ENCODE peak calls at places on chromosomes 7 and 10, in four cellular contexts. V is foreskin fibroblast, W is fibroblast of pulmonary artery, M is left ventricle myocardium inferior. D is an unnamed sample.

GRCh38 chr10:112182808-112183328 is 697 bp downstream of the GPAM start:
- DNase-seq in V (no peak), W (peak; percentile 2), M (no peak), D (no peak)

GRCh38 chr10:62278461-62278910 is 9.8 kb upstream of the RTKN2 start:
- DNase-seq in V (no peak), W (peak; percentile 30), M (no peak), D (no peak)

GRCh38 chr7:5643280-5643679 is 138.2 kb downstream of the RNF216 start:
- DNase-seq in V (no peak), W (peak; percentile 34), M (peak; percentile 47), D (no peak)

GRCh38 chr10:113454341-113455061 is 98.4 kb upstream of the HABP2 start:
- DNase-seq in V (peak; percentile 6), W (peak; percentile 42), M (peak; percentile 33), D (peak; percentile 82)

GRCh38 chr10:62632071-62632809 is 172.3 kb upstream of the ADO start:
- DNase-seq in V (no peak), W (no peak), M (peak; percentile 37), D (peak; percentile 69)

GRCh38 chr10:11444531-11445228 is 166.8 kb downstream of the USP6NL start:
- DNase-seq in V (no peak), W (no peak), M (no peak), D (no peak)

GRCh38 chr10:123109466-123109865 is 26.3 kb upstream of the HMX3 start:
- DNase-seq in V (no peak), W (no peak), M (no peak), D (no peak)

GRCh38 chr7:53638517-53638916 is 603.1 kb downstream of the POM121L12 start:
- DNase-seq in V (no peak), W (no peak), M (no peak), D (no peak)

GRCh38 chr10:100637785-100638184 is 102.0 kb downstream of the HIF1AN start:
- DNase-seq in V (no peak), W (no peak), M (no peak), D (no peak)

GRCh38 chr7:131329176-131329570 is 1.5 kb downstream of the MKLN1 start:
- DNase-seq in V (peak; percentile 4), W (peak; percentile 8), M (no peak), D (no peak)

GRCh38 chr10:71266147-71266917 is 52.7 kb upstream of the SLC29A3 start:
- DNase-seq in V (peak; percentile 56), W (peak; percentile 89), M (peak; percentile 73), D (no peak)

GRCh38 chr7:53811555-53812079 is 730.6 kb upstream of the VSTM2A start:
- DNase-seq in V (no peak), W (no peak), M (no peak), D (peak; percentile 63)

GRCh38 chr7:159084069-159084801 is 60.4 kb downstream of the VIPR2 start:
- DNase-seq in V (no peak), W (no peak), M (peak; percentile 76), D (no peak)

GRCh38 chr7:88291401-88292173 is 15.1 kb downstream of the STEAP4 start:
- DNase-seq in V (no peak), W (peak; percentile 34), M (no peak), D (no peak)

GRCh38 chr7:114502454-114503254 is 88.0 kb downstream of the FOXP2 start:
- DNase-seq in V (no peak), W (peak; percentile 53), M (no peak), D (no peak)

GRCh38 chr7:149873968-149874643 is at the start of gene ATP6V0E2:
- DNase-seq in V (no peak), W (no peak), M (no peak), D (no peak)

GRCh38 chr7:22147113-22147512 is 201.4 kb upstream of the CDCA7L start:
- DNase-seq in V (no peak), W (no peak), M (no peak), D (no peak)

GRCh38 chr7:116357776-116358670 is 141.5 kb upstream of the CAV2 start:
- DNase-seq in V (peak; percentile 63), W (peak; percentile 56), M (no peak), D (no peak)

GRCh38 chr7:8260871-8261707 is 878 bp downstream of the ICA1 start:
- DNase-seq in V (no peak), W (no peak), M (peak; percentile 67), D (peak; percentile 69)

GRCh38 chr10:132266594-132267161 is 41.1 kb downstream of the STK32C start:
- DNase-seq in V (no peak), W (no peak), M (no peak), D (no peak)

GRCh38 chr10:84510121-84510520 is 181.7 kb downstream of the CCSER2 start:
- DNase-seq in V (peak; percentile 39), W (peak; percentile 46), M (no peak), D (no peak)

GRCh38 chr7:133513608-133514007 is 260.7 kb downstream of the EXOC4 start:
- DNase-seq in V (peak; percentile 14), W (peak; percentile 41), M (no peak), D (no peak)

GRCh38 chr10:112848868-112849267 is 101.2 kb upstream of the TCF7L2 start:
- DNase-seq in V (no peak), W (no peak), M (no peak), D (no peak)

GRCh38 chr10:97140887-97141745 is 44.6 kb downstream of the SLIT1 start:
- DNase-seq in V (no peak), W (no peak), M (no peak), D (no peak)

GRCh38 chr10:6924166-6924565 is 344.1 kb upstream of the PRKCQ start:
- DNase-seq in V (peak; percentile 37), W (peak; percentile 33), M (no peak), D (no peak)

GRCh38 chr7:97732567-97733275 is 835 bp downstream of the TAC1 start:
- DNase-seq in V (no peak), W (no peak), M (no peak), D (no peak)

GRCh38 chr7:28793383-28793782 is 164.7 kb downstream of the TRIL start:
- DNase-seq in V (peak; percentile 59), W (peak; percentile 18), M (peak; percentile 35), D (no peak)

GRCh38 chr10:103917326-103918052 is 495 bp downstream of the STN1 start:
- DNase-seq in V (peak; percentile 26), W (no peak), M (peak; percentile 56), D (peak; percentile 68)
- TF ChIP-seq CTCF in V (no peak), W (no peak), M (no peak), D (no peak)

GRCh38 chr7:18941197-18941596 is 176.2 kb downstream of the TWIST1 start:
- DNase-seq in V (no peak), W (peak; percentile 3), M (no peak), D (no peak)
- H3K4me3 ChIP-seq in V (no peak overlapping the region), W (no peak overlapping the region), M (no peak overlapping the region), D (no peak overlapping the region)

DNA sequence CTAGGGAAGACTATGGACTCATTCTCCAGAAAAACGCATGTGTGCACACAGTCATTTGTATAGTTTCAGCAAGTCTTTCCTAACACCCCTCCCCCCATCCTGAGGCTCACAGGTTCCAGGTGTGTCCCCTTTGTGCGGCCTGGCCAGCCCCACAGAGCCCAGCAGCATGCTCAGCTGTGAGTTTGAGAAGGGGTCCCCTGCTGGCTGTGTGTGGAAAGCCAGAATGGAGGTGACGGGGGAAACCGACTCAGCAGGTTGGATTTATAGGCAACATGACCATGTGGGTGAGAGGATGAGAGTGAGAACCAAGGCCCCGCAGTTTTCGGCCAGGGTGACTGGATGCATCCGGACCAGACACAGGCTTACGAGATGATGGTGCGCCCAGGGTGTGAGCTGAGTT is 9.9 kb downstream of the PTPRE start:
- DNase-seq in V (no peak), W (no peak), M (no peak), D (no peak)
- TF ChIP-seq CTCF in V (no peak), W (no peak), M (no peak), D (no peak)

GRCh38 chr10:14648042-14648765 is 126.5 kb downstream of the FAM107B start:
- DNase-seq in V (no peak), W (peak; percentile 81), M (peak; percentile 66), D (peak; percentile 83)
- H3K4me3 ChIP-seq in V (no peak overlapping the region), W (no peak overlapping the region), M (peak overlapping the region; percentile 24), D (no peak overlapping the region)